ENCODE peak calls at places on chromosomes 5 and 9, in nine cellular contexts. K is endothelial cell; H is left lung; B is GM23338; R is activated CD8-positive, alpha-beta T cell treated with anti-CD3 and anti-CD28 coated beads for 36 hours; U is iPS-NIHi11; D is caudate nucleus; Y is stimulated activated CD4-positive, alpha-beta T cell treated with anti-CD3 and anti-CD28 coated beads, Interleukin-12 subunit alpha, Interleukin-12 subunit beta, amount 100 ng/mL, for 48 hours; M is mammary epithelial cell. P is an unnamed sample.

GRCh38 chr5:135551593-135552447 is 16.1 kb upstream of the NEUROG1 start:
- DNase-seq in K (peak), H (no peak), B (peak), R (peak), U (peak), D (peak), Y (peak), M (peak), P (no peak)

GRCh38 chr5:128446-128845 is 36.5 kb downstream of the PLEKHG4B start:
- DNase-seq in K (no peak), H (no peak), B (no peak), R (no peak), U (no peak), D (no peak), Y (no peak), M (no peak), P (no peak)

GRCh38 chr5:137858954-137859353 is 8.7 kb upstream of the MYOT start:
- DNase-seq in K (no peak), H (no peak), B (no peak), R (no peak), U (no peak), D (no peak), Y (no peak), M (no peak), P (no peak)

GRCh38 chr9:113645972-113646241 is 182.4 kb downstream of the RGS3 start:
- DNase-seq in K (no peak), H (no peak), B (no peak), R (no peak), U (no peak), D (no peak), Y (no peak), M (no peak), P (no peak)

GRCh38 chr9:94719878-94720277 is 6.6 kb upstream of the AOPEP start:
- DNase-seq in K (no peak), H (no peak), B (no peak), R (no peak), U (no peak), D (no peak), Y (no peak), M (peak), P (peak)

GRCh38 chr9:36956908-36957307 is 77.2 kb downstream of the PAX5 start:
- DNase-seq in K (no peak), H (no peak), B (peak), R (no peak), U (no peak), D (no peak), Y (no peak), M (no peak), P (no peak)

GRCh38 chr9:27303219-27303618 is 6.3 kb upstream of the EQTN start:
- DNase-seq in K (no peak), H (no peak), B (peak), R (no peak), U (peak), D (no peak), Y (no peak), M (no peak), P (no peak)

GRCh38 chr9:70519912-70520724 is 105.7 kb upstream of the KLF9 start:
- DNase-seq in K (no peak), H (no peak), B (no peak), R (no peak), U (no peak), D (no peak), Y (no peak), M (no peak), P (no peak)

GRCh38 chr9:135902655-135903357 is 4.5 kb downstream of the CAMSAP1 start:
- DNase-seq in K (no peak), H (peak), B (no peak), R (no peak), U (no peak), D (no peak), Y (no peak), M (peak), P (peak)

GRCh38 chr5:179553006-179553405 is 2.7 kb downstream of the RUFY1 start:
- DNase-seq in K (no peak), H (no peak), B (no peak), R (no peak), U (no peak), D (no peak), Y (no peak), M (no peak), P (no peak)

GRCh38 chr5:59522201-59522831 is 371.2 kb downstream of the PDE4D start:
- DNase-seq in K (no peak), H (no peak), B (no peak), R (no peak), U (no peak), D (no peak), Y (no peak), M (peak), P (peak)

GRCh38 chr9:93510041-93510440 is 56.7 kb upstream of the FAM120AOS start:
- DNase-seq in K (no peak), H (no peak), B (no peak), R (no peak), U (no peak), D (no peak), Y (no peak), M (no peak), P (no peak)

GRCh38 chr5:135313405-135313804 is 85.6 kb downstream of the MACROH2A1 start:
- DNase-seq in K (no peak), H (no peak), B (no peak), R (no peak), U (no peak), D (no peak), Y (no peak), M (no peak), P (no peak)